ENCODE peak calls at places on chromosomes 3 and 15, in four cellular contexts. P is transverse colon, Y is endothelial cell of umbilical vein, R is gastrocnemius medialis. M is an unnamed sample.

GRCh38 chr3:97481416-97481815 is 283.1 kb upstream of the ARL6 start:
- DNase-seq in P (no peak), R (no peak), Y (no peak), M (no peak)

GRCh38 chr3:169699070-169699469 is 35.6 kb upstream of the MECOM start:
- DNase-seq in R (no peak), P (no peak), Y (no peak), M (no peak)

GRCh38 chr15:63946524-63947065 is 99.7 kb downstream of the DAPK2 start:
- DNase-seq in R (no peak), P (no peak), Y (no peak), M (peak)

GRCh38 chr15:31476411-31476810 is 149.8 kb downstream of the KLF13 start:
- DNase-seq in R (no peak), P (peak), Y (no peak), M (peak)

GRCh38 chr3:108590443-108590842 is 921 bp downstream of the DZIP3 start:
- DNase-seq in Y (peak), P (no peak), R (no peak), M (no peak)

GRCh38 chr15:101641894-101642293 is 10.3 kb downstream of the TM2D3 start:
- DNase-seq in Y (peak), R (no peak), P (no peak), M (no peak)

GRCh38 chr15:52491460-52491859 is 37.2 kb downstream of the MYO5A start:
- DNase-seq in Y (peak), R (no peak), P (no peak), M (no peak)

GRCh38 chr3:129016366-129016724 is 15.2 kb downstream of the EFCC1 start:
- DNase-seq in P (peak), Y (peak), R (peak), M (no peak)

GRCh38 chr3:63349583-63350177 is 71.6 kb downstream of the SYNPR start:
- DNase-seq in R (no peak), P (peak), Y (peak), M (no peak)

GRCh38 chr3:179949869-179950268 is 86.9 kb downstream of the PEX5L start:
- DNase-seq in R (no peak), Y (no peak), P (no peak), M (no peak)

GRCh38 chr15:52115598-52116427 is 3.2 kb upstream of the BCL2L10 start:
- DNase-seq in Y (peak), P (no peak), R (no peak), M (no peak)

GRCh38 chr3:9703736-9704342 is at the start of gene CPNE9:
- DNase-seq in R (no peak), P (no peak), Y (no peak), M (no peak)
- H3K4me3 ChIP-seq in R (peak), P (no peak), Y (no peak), M (peak)

DNA sequence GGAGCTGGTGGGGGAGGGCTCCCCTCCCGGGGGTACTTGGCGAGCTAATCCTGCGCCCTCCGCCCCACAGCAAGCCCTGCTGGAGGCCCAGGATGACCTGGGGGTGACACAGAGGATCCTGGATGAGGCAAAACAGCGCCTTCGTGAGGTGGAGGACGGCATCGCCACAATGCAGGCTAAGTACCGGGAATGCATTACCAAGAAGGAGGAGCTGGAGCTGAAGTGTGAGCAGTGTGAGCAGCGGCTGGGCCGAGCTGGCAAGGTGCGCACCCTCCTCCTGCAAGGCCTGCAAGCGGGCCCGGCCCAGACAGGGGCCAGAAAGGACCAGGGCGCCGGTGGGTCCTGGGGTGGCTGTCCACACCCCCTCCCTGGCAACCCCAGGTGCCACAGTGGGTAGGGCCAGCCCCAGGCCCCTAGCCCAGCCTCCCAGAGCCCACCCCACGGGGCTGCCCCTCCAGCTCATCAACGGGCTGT is 56.5 kb downstream of the SEMA3G start:
- DNase-seq in R (no peak), Y (no peak), P (no peak), M (no peak)
- TF ChIP-seq POLR2A in R (no peak), Y (no peak), P (no peak), M (no peak)

DNA sequence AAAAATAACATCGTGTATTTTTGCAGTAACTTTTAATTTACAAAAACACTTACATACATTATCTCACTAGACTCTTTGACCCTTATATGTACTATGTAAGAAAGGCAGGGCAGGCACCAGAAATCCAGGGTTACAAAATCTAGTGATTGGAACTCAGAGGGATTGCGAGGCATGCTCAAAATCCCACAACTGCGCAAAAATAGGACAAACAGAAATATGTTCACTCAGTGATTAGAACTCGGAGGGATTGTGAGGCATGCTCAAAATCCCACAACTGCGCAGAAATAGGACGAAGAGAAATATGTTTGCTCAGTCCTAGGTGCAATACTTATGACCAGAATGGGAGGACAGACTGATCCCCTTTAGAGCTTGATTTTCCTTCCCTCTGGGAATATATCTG is 79.2 kb upstream of the TGFBR2 start:
- DNase-seq in Y (no peak), R (no peak), P (no peak), M (no peak)
- TF ChIP-seq CTCF in Y (no peak), R (no peak), P (no peak), M (no peak)

GRCh38 chr15:59996498-59997041 is 7.5 kb upstream of the FOXB1 start:
- DNase-seq in P (no peak), R (no peak), Y (no peak), M (no peak)

GRCh38 chr15:59998256-59999063 is 5.7 kb upstream of the FOXB1 start:
- DNase-seq in R (no peak), Y (no peak), P (no peak), M (no peak)

GRCh38 chr15:59995568-59996349 is 8.4 kb upstream of the FOXB1 start:
- DNase-seq in Y (no peak), R (no peak), P (no peak), M (no peak)

GRCh38 chr15:59999064-59999377 is 5.1 kb upstream of the FOXB1 start:
- DNase-seq in R (no peak), Y (no peak), P (no peak), M (no peak)

GRCh38 chr15:59997070-59997701 is 6.9 kb upstream of the FOXB1 start:
- DNase-seq in R (no peak), P (no peak), Y (no peak), M (no peak)
- H3K4me3 ChIP-seq in R (peak), P (no peak), Y (no peak), M (no peak)

DNA sequence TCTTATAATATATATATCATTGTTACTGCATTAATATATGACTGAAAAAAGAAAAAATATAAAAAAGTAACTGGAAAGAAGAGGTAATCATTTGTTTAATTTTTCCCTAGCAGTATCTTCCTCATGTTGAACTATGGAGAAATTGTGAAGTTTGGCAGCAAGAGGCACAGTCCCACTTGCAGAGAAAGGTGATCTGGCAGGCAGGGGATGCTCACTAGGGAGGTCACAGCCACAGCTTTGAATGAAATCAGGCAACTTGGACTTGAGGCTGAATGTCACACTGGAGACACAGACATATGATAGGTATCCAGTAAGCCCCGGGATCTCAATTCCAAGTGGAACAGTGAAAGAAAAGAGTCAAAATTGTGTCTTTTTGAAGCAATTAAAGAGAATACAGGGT is 149.9 kb upstream of the RORA start:
- DNase-seq in R (no peak), Y (no peak), P (no peak), M (no peak)
- TF ChIP-seq POLR2A in R (no peak), Y (no peak), P (no peak), M (no peak)

GRCh38 chr15:83446417-83446816 is 724 bp upstream of the SH3GL3 start:
- DNase-seq in P (no peak), R (no peak), Y (no peak), M (no peak)

GRCh38 chr15:83449928-83450501 is 2.9 kb downstream of the SH3GL3 start:
- DNase-seq in P (no peak), Y (no peak), R (no peak), M (no peak)

GRCh38 chr15:83446904-83447708 is at the start of gene SH3GL3:
- DNase-seq in Y (peak), P (peak), R (peak), M (peak)

GRCh38 chr15:83445653-83446052 is 1.5 kb upstream of the SH3GL3 start:
- DNase-seq in R (no peak), P (no peak), Y (no peak), M (no peak)

GRCh38 chr15:83449250-83449671 is 2.1 kb downstream of the SH3GL3 start:
- DNase-seq in R (no peak), Y (no peak), P (no peak), M (no peak)
- TF ChIP-seq CTCF in R (no peak), Y (no peak), P (no peak), M (no peak)

GRCh38 chr3:45595364-45596154 is 1.0 kb downstream of the LIMD1 start:
- DNase-seq in Y (no peak), P (peak), R (peak), M (no peak)
- H3K4me3 ChIP-seq in Y (peak), P (peak), R (peak), M (no peak)

GRCh38 chr3:50237754-50238548 is 1.9 kb downstream of the GNAI2 start:
- DNase-seq in P (peak), Y (peak), R (peak), M (peak)

GRCh38 chr3:50237133-50237651 is 1.2 kb downstream of the GNAI2 start:
- DNase-seq in P (no peak), Y (peak), R (no peak), M (no peak)

GRCh38 chr3:50236484-50237132 is 604 bp downstream of the GNAI2 start:
- DNase-seq in Y (no peak), R (no peak), P (no peak), M (no peak)

GRCh38 chr3:50239649-50240048 is 3.6 kb downstream of the GNAI2 start:
- DNase-seq in Y (no peak), P (no peak), R (no peak), M (no peak)

GRCh38 chr3:50238549-50239026 is 2.6 kb downstream of the GNAI2 start:
- DNase-seq in Y (peak), P (peak), R (peak), M (peak)
- TF ChIP-seq POLR2A in Y (no peak), P (no peak), R (no peak), M (no peak)